ENCODE peak calls at places on chromosomes 2 and 18, in nine cellular contexts. One of them, this sample, is unnamed.

GRCh38 chr2:203732072-203732952 is 25.9 kb downstream of the CD28 start:
- DNase-seq in fibroblast of mammary gland: no peak
- DNase-seq in fibroblast of lung: no peak
- DNase-seq in upper lobe of right lung: no peak
- DNase-seq in transverse colon: no peak
- DNase-seq in mammary epithelial cell: no peak
- DNase-seq in brain microvascular endothelial cell: no peak
- DNase-seq in WERI-Rb-1: no peak
- DNase-seq in endodermal cell: no peak
- DNase-seq in this sample: no peak

GRCh38 chr18:25233582-25234362 is 118.2 kb downstream of the ZNF521 start:
- DNase-seq in fibroblast of mammary gland: peak
- DNase-seq in fibroblast of lung: peak
- DNase-seq in upper lobe of right lung: no peak
- DNase-seq in transverse colon: no peak
- DNase-seq in mammary epithelial cell: no peak
- DNase-seq in brain microvascular endothelial cell: peak
- DNase-seq in WERI-Rb-1: no peak
- DNase-seq in endodermal cell: no peak
- DNase-seq in this sample: no peak

GRCh38 chr18:28823506-28824182 is 646.7 kb upstream of the CDH2 start:
- DNase-seq in fibroblast of mammary gland: peak
- DNase-seq in fibroblast of lung: no peak
- DNase-seq in upper lobe of right lung: no peak
- DNase-seq in transverse colon: no peak
- DNase-seq in mammary epithelial cell: peak
- DNase-seq in brain microvascular endothelial cell: no peak
- DNase-seq in WERI-Rb-1: no peak
- DNase-seq in endodermal cell: no peak
- DNase-seq in this sample: no peak

GRCh38 chr2:239008004-239008403 is 160.1 kb downstream of the TWIST2 start:
- DNase-seq in fibroblast of mammary gland: no peak
- DNase-seq in fibroblast of lung: no peak
- DNase-seq in upper lobe of right lung: peak
- DNase-seq in transverse colon: no peak
- DNase-seq in mammary epithelial cell: no peak
- DNase-seq in brain microvascular endothelial cell: no peak
- DNase-seq in WERI-Rb-1: no peak
- DNase-seq in endodermal cell: peak
- DNase-seq in this sample: no peak

GRCh38 chr2:152715854-152716428 is 1.3 kb downstream of the PRPF40A start:
- DNase-seq in fibroblast of mammary gland: peak
- DNase-seq in fibroblast of lung: peak
- DNase-seq in upper lobe of right lung: no peak
- DNase-seq in transverse colon: no peak
- DNase-seq in mammary epithelial cell: peak
- DNase-seq in brain microvascular endothelial cell: peak
- DNase-seq in WERI-Rb-1: peak
- DNase-seq in endodermal cell: peak
- DNase-seq in this sample: peak

GRCh38 chr2:216491757-216492635 is 6.6 kb upstream of the RPL37A start:
- DNase-seq in fibroblast of mammary gland: no peak
- DNase-seq in fibroblast of lung: no peak
- DNase-seq in upper lobe of right lung: no peak
- DNase-seq in transverse colon: no peak
- DNase-seq in mammary epithelial cell: no peak
- DNase-seq in brain microvascular endothelial cell: no peak
- DNase-seq in WERI-Rb-1: no peak
- DNase-seq in endodermal cell: no peak
- DNase-seq in this sample: no peak

GRCh38 chr18:12046046-12046750 is 47.4 kb upstream of the ANKRD62 start:
- DNase-seq in fibroblast of mammary gland: no peak
- DNase-seq in fibroblast of lung: no peak
- DNase-seq in upper lobe of right lung: no peak
- DNase-seq in transverse colon: no peak
- DNase-seq in mammary epithelial cell: no peak
- DNase-seq in brain microvascular endothelial cell: no peak
- DNase-seq in WERI-Rb-1: no peak
- DNase-seq in endodermal cell: no peak
- DNase-seq in this sample: no peak

GRCh38 chr18:79680100-79680879 is 687 bp downstream of the CTDP1 start:
- DNase-seq in fibroblast of mammary gland: peak
- DNase-seq in fibroblast of lung: peak
- DNase-seq in upper lobe of right lung: no peak
- DNase-seq in transverse colon: peak
- DNase-seq in mammary epithelial cell: peak
- DNase-seq in brain microvascular endothelial cell: peak
- DNase-seq in WERI-Rb-1: no peak
- DNase-seq in endodermal cell: peak
- DNase-seq in this sample: peak

GRCh38 chr2:143617803-143618415 is 488.7 kb downstream of the ARHGAP15 start:
- DNase-seq in fibroblast of mammary gland: no peak
- DNase-seq in fibroblast of lung: no peak
- DNase-seq in upper lobe of right lung: no peak
- DNase-seq in transverse colon: no peak
- DNase-seq in mammary epithelial cell: no peak
- DNase-seq in brain microvascular endothelial cell: no peak
- DNase-seq in WERI-Rb-1: no peak
- DNase-seq in endodermal cell: no peak
- DNase-seq in this sample: no peak

GRCh38 chr2:174593574-174594203 is 3.9 kb downstream of the WIPF1 start:
- DNase-seq in fibroblast of mammary gland: peak
- DNase-seq in fibroblast of lung: peak
- DNase-seq in upper lobe of right lung: no peak
- DNase-seq in transverse colon: peak
- DNase-seq in mammary epithelial cell: peak
- DNase-seq in brain microvascular endothelial cell: peak
- DNase-seq in WERI-Rb-1: no peak
- DNase-seq in endodermal cell: no peak
- DNase-seq in this sample: peak

GRCh38 chr18:79940814-79941472 is 10.5 kb downstream of the SLC66A2 start:
- DNase-seq in fibroblast of mammary gland: no peak
- DNase-seq in fibroblast of lung: no peak
- DNase-seq in upper lobe of right lung: peak
- DNase-seq in transverse colon: peak
- DNase-seq in mammary epithelial cell: no peak
- DNase-seq in brain microvascular endothelial cell: no peak
- DNase-seq in WERI-Rb-1: peak
- DNase-seq in endodermal cell: peak
- DNase-seq in this sample: no peak

GRCh38 chr2:941811-942360 is 8.8 kb upstream of the SNTG2 start:
- DNase-seq in fibroblast of mammary gland: no peak
- DNase-seq in fibroblast of lung: no peak
- DNase-seq in upper lobe of right lung: peak
- DNase-seq in transverse colon: no peak
- DNase-seq in mammary epithelial cell: no peak
- DNase-seq in brain microvascular endothelial cell: no peak
- DNase-seq in WERI-Rb-1: no peak
- DNase-seq in endodermal cell: peak
- DNase-seq in this sample: no peak

GRCh38 chr2:137801228-137801627 is 163.0 kb upstream of the HNMT start:
- DNase-seq in fibroblast of mammary gland: peak
- DNase-seq in fibroblast of lung: no peak
- DNase-seq in upper lobe of right lung: no peak
- DNase-seq in transverse colon: no peak
- DNase-seq in mammary epithelial cell: no peak
- DNase-seq in brain microvascular endothelial cell: no peak
- DNase-seq in WERI-Rb-1: no peak
- DNase-seq in endodermal cell: no peak
- DNase-seq in this sample: no peak

DNA sequence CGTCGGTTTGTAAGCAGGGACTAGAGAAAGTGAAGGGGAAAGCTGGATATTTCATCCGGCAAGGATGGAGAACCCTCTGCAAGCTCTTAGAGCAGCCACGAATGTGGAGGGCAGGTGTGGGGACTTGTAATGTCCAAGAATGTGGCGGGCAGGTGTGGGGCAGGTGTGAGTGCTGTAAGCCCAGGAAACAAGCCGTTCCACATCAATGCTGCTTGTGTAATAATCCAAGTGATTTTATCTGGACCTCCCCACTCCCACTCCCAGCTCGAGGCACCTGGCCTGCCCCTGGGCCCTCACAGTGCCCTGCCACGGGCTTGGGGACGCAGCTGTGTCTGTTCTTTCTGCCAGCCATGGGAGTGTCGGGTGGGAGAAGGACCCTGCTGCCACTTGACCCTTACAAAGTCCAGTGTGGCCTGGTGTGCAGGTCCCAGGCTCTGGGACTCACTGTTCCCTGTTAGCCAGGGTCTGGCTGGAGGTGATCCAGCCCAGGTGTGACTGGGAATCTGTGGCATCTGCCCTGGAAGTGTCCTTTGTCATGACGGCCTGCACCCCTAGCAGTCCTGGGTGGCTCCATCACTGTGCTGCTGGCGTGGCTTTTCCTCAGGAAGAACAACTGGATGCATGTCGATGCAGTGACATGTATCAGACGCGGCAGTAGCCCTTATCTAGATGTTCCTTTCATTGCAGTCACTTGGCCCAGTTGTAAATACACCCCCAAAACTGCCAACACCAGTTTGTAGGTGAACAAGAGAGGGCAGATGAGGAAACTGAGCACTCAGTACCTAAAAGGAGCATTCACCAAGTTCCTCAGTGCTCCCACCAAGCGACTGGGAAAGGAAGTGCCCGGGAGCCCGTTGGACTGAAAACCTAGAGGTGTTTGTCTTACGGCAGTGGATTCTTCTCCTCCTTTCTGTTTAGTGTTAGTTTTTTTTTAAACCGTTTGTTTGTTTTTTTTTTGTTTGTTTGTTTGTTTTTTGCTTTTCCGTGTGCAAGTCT is 43.0 kb downstream of the SOX11 start:
- DNase-seq in fibroblast of mammary gland: no peak
- DNase-seq in fibroblast of lung: no peak
- DNase-seq in upper lobe of right lung: no peak
- DNase-seq in transverse colon: no peak
- DNase-seq in mammary epithelial cell: no peak
- DNase-seq in brain microvascular endothelial cell: no peak
- DNase-seq in WERI-Rb-1: no peak
- DNase-seq in endodermal cell: no peak
- DNase-seq in this sample: no peak
- TF ChIP-seq CTCF in fibroblast of mammary gland: no peak
- TF ChIP-seq CTCF in fibroblast of lung: no peak
- TF ChIP-seq CTCF in upper lobe of right lung: no peak
- TF ChIP-seq CTCF in transverse colon: no peak
- TF ChIP-seq CTCF in mammary epithelial cell: no peak
- TF ChIP-seq CTCF in brain microvascular endothelial cell: no peak
- TF ChIP-seq CTCF in WERI-Rb-1: no peak
- TF ChIP-seq CTCF in endodermal cell: peak
- TF ChIP-seq CTCF in this sample: no peak

GRCh38 chr2:138922973-138923563 is 142.9 kb upstream of the NXPH2 start:
- DNase-seq in fibroblast of mammary gland: peak
- DNase-seq in fibroblast of lung: peak
- DNase-seq in upper lobe of right lung: no peak
- DNase-seq in transverse colon: no peak
- DNase-seq in mammary epithelial cell: peak
- DNase-seq in brain microvascular endothelial cell: no peak
- DNase-seq in WERI-Rb-1: no peak
- DNase-seq in endodermal cell: no peak
- DNase-seq in this sample: no peak
- TF ChIP-seq CTCF in fibroblast of mammary gland: peak
- TF ChIP-seq CTCF in fibroblast of lung: no peak
- TF ChIP-seq CTCF in upper lobe of right lung: peak
- TF ChIP-seq CTCF in transverse colon: peak
- TF ChIP-seq CTCF in mammary epithelial cell: peak
- TF ChIP-seq CTCF in brain microvascular endothelial cell: peak
- TF ChIP-seq CTCF in WERI-Rb-1: peak
- TF ChIP-seq CTCF in endodermal cell: peak
- TF ChIP-seq CTCF in this sample: no peak

GRCh38 chr2:115165529-115166109 is 723.2 kb downstream of the DPP10 start:
- DNase-seq in fibroblast of mammary gland: peak
- DNase-seq in fibroblast of lung: peak
- DNase-seq in upper lobe of right lung: no peak
- DNase-seq in transverse colon: no peak
- DNase-seq in mammary epithelial cell: peak
- DNase-seq in brain microvascular endothelial cell: peak
- DNase-seq in WERI-Rb-1: peak
- DNase-seq in endodermal cell: no peak
- DNase-seq in this sample: peak
- TF ChIP-seq CTCF in fibroblast of mammary gland: peak
- TF ChIP-seq CTCF in fibroblast of lung: no peak
- TF ChIP-seq CTCF in upper lobe of right lung: peak
- TF ChIP-seq CTCF in transverse colon: peak
- TF ChIP-seq CTCF in mammary epithelial cell: peak
- TF ChIP-seq CTCF in brain microvascular endothelial cell: peak
- TF ChIP-seq CTCF in WERI-Rb-1: peak
- TF ChIP-seq CTCF in endodermal cell: peak
- TF ChIP-seq CTCF in this sample: peak

GRCh38 chr2:120669121-120669952 is 66.3 kb upstream of the GLI2 start:
- DNase-seq in fibroblast of mammary gland: peak
- DNase-seq in fibroblast of lung: peak
- DNase-seq in upper lobe of right lung: no peak
- DNase-seq in transverse colon: no peak
- DNase-seq in mammary epithelial cell: no peak
- DNase-seq in brain microvascular endothelial cell: no peak
- DNase-seq in WERI-Rb-1: peak
- DNase-seq in endodermal cell: peak
- DNase-seq in this sample: peak
- TF ChIP-seq CTCF in fibroblast of mammary gland: no peak
- TF ChIP-seq CTCF in fibroblast of lung: peak
- TF ChIP-seq CTCF in upper lobe of right lung: peak
- TF ChIP-seq CTCF in transverse colon: no peak
- TF ChIP-seq CTCF in mammary epithelial cell: no peak
- TF ChIP-seq CTCF in brain microvascular endothelial cell: peak
- TF ChIP-seq CTCF in WERI-Rb-1: peak
- TF ChIP-seq CTCF in endodermal cell: peak
- TF ChIP-seq CTCF in this sample: no peak

GRCh38 chr2:177692828-177693269 is 300.3 kb downstream of the AGPS start:
- DNase-seq in fibroblast of mammary gland: peak
- DNase-seq in fibroblast of lung: no peak
- DNase-seq in upper lobe of right lung: no peak
- DNase-seq in transverse colon: no peak
- DNase-seq in mammary epithelial cell: peak
- DNase-seq in brain microvascular endothelial cell: no peak
- DNase-seq in WERI-Rb-1: no peak
- DNase-seq in endodermal cell: peak
- DNase-seq in this sample: no peak
- TF ChIP-seq CTCF in fibroblast of mammary gland: no peak
- TF ChIP-seq CTCF in fibroblast of lung: no peak
- TF ChIP-seq CTCF in upper lobe of right lung: no peak
- TF ChIP-seq CTCF in transverse colon: no peak
- TF ChIP-seq CTCF in mammary epithelial cell: peak
- TF ChIP-seq CTCF in brain microvascular endothelial cell: peak
- TF ChIP-seq CTCF in WERI-Rb-1: no peak
- TF ChIP-seq CTCF in endodermal cell: peak
- TF ChIP-seq CTCF in this sample: no peak

This sample was measured in activated CD8-positive, alpha-beta T cell treated with anti-CD3 and anti-CD28 coated beads for 36 hours.